ENCODE peak calls at places on chromosomes 3 and 15, in four cellular contexts. One of them, this sample, is unnamed.

GRCh38 chr3:172542089-172542488 is 18.9 kb upstream of the TNFSF10 start:
- DNase-seq in prostate gland: no peak
- DNase-seq in breast epithelium: no peak
- DNase-seq in GM12892: no peak
- DNase-seq in this sample: no peak

GRCh38 chr3:10185804-10186762 is 21.4 kb downstream of the IRAK2 start:
- DNase-seq in GM12892: no peak
- DNase-seq in breast epithelium: no peak
- DNase-seq in prostate gland: no peak
- DNase-seq in this sample: no peak

GRCh38 chr3:110903771-110904532 is 167.7 kb upstream of the NECTIN3 start:
- DNase-seq in GM12892: no peak
- DNase-seq in breast epithelium: no peak
- DNase-seq in prostate gland: no peak
- DNase-seq in this sample: no peak

GRCh38 chr15:77818484-77819270 is 186.0 kb upstream of the LINGO1 start:
- DNase-seq in prostate gland: no peak
- DNase-seq in GM12892: no peak
- DNase-seq in breast epithelium: no peak
- DNase-seq in this sample: no peak

GRCh38 chr15:65213241-65213640 is 2.0 kb upstream of the CILP start:
- DNase-seq in GM12892: no peak
- DNase-seq in prostate gland: no peak
- DNase-seq in breast epithelium: no peak
- DNase-seq in this sample: no peak

GRCh38 chr15:36407647-36408046 is 171.8 kb upstream of the CDIN1 start:
- DNase-seq in GM12892: no peak
- DNase-seq in breast epithelium: no peak
- DNase-seq in prostate gland: no peak
- DNase-seq in this sample: no peak

GRCh38 chr3:186949281-186949982 is 19.1 kb downstream of the ST6GAL1 start:
- DNase-seq in breast epithelium: no peak
- DNase-seq in GM12892: no peak
- DNase-seq in prostate gland: no peak
- DNase-seq in this sample: no peak

GRCh38 chr15:90412356-90413194 is 24.5 kb downstream of the IQGAP1 start:
- DNase-seq in breast epithelium: peak
- DNase-seq in prostate gland: peak
- DNase-seq in GM12892: no peak
- DNase-seq in this sample: no peak

GRCh38 chr3:89467886-89468479 is 360.6 kb downstream of the EPHA3 start:
- DNase-seq in GM12892: no peak
- DNase-seq in breast epithelium: no peak
- DNase-seq in prostate gland: no peak
- DNase-seq in this sample: no peak

GRCh38 chr15:39887211-39887610 is 32.9 kb downstream of the GPR176 start:
- DNase-seq in prostate gland: no peak
- DNase-seq in GM12892: no peak
- DNase-seq in breast epithelium: no peak
- DNase-seq in this sample: no peak

GRCh38 chr15:75348563-75349350 is 1.9 kb downstream of the NEIL1 start:
- DNase-seq in GM12892: no peak
- DNase-seq in breast epithelium: no peak
- DNase-seq in prostate gland: no peak
- DNase-seq in this sample: peak

GRCh38 chr15:39582286-39582976 is 1.6 kb downstream of the THBS1 start:
- DNase-seq in breast epithelium: no peak
- DNase-seq in GM12892: no peak
- DNase-seq in prostate gland: no peak
- DNase-seq in this sample: no peak

GRCh38 chr3:100710355-100711198 is 1.3 kb downstream of the TFG start:
- DNase-seq in breast epithelium: no peak
- DNase-seq in prostate gland: no peak
- DNase-seq in GM12892: peak
- DNase-seq in this sample: no peak

GRCh38 chr3:53005854-53006513 is 39.9 kb downstream of the SFMBT1 start:
- DNase-seq in GM12892: no peak
- DNase-seq in breast epithelium: no peak
- DNase-seq in prostate gland: no peak
- DNase-seq in this sample: no peak

GRCh38 chr15:27486676-27487290 is 515.8 kb downstream of the GABRG3 start:
- DNase-seq in breast epithelium: no peak
- DNase-seq in GM12892: no peak
- DNase-seq in prostate gland: no peak
- DNase-seq in this sample: no peak

GRCh38 chr3:38541800-38542199 is 45.7 kb downstream of the EXOG start:
- DNase-seq in prostate gland: no peak
- DNase-seq in breast epithelium: no peak
- DNase-seq in GM12892: no peak
- DNase-seq in this sample: no peak

GRCh38 chr3:4825572-4826236 is 153.5 kb upstream of the BHLHE40 start:
- DNase-seq in GM12892: no peak
- DNase-seq in prostate gland: no peak
- DNase-seq in breast epithelium: no peak
- DNase-seq in this sample: no peak

GRCh38 chr3:62873672-62874397 is 1.4 kb downstream of the CADPS start:
- DNase-seq in breast epithelium: no peak
- DNase-seq in prostate gland: peak
- DNase-seq in GM12892: peak
- DNase-seq in this sample: peak

GRCh38 chr3:7565574-7565973 is 704.7 kb downstream of the GRM7 start:
- DNase-seq in GM12892: no peak
- DNase-seq in breast epithelium: no peak
- DNase-seq in prostate gland: no peak
- DNase-seq in this sample: no peak

GRCh38 chr15:71538181-71538580 is 272.2 kb upstream of the NR2E3 start:
- DNase-seq in breast epithelium: no peak
- DNase-seq in prostate gland: no peak
- DNase-seq in GM12892: no peak
- DNase-seq in this sample: no peak

GRCh38 chr3:72154391-72155300 is 369.7 kb upstream of the PROK2 start:
- DNase-seq in breast epithelium: no peak
- DNase-seq in prostate gland: no peak
- DNase-seq in GM12892: no peak
- DNase-seq in this sample: no peak

GRCh38 chr3:10017636-10018292 is 8.5 kb upstream of the FANCD2 start:
- DNase-seq in prostate gland: no peak
- DNase-seq in breast epithelium: no peak
- DNase-seq in GM12892: no peak
- DNase-seq in this sample: no peak

GRCh38 chr3:194871143-194871863 is 185.6 kb downstream of the FAM43A start:
- DNase-seq in breast epithelium: peak
- DNase-seq in GM12892: peak
- DNase-seq in prostate gland: peak
- DNase-seq in this sample: peak

GRCh38 chr3:160756907-160757623 is 1.0 kb downstream of the PPM1L start:
- DNase-seq in GM12892: no peak
- DNase-seq in breast epithelium: no peak
- DNase-seq in prostate gland: no peak
- DNase-seq in this sample: peak

GRCh38 chr3:138539352-138539751 is 54.7 kb downstream of the CEP70 start:
- DNase-seq in breast epithelium: no peak
- DNase-seq in prostate gland: no peak
- DNase-seq in GM12892: no peak
- DNase-seq in this sample: no peak
- TF ChIP-seq POLR2A in breast epithelium: no peak
- TF ChIP-seq POLR2A in prostate gland: no peak
- TF ChIP-seq POLR2A in GM12892: no peak
- TF ChIP-seq POLR2A in this sample: no peak

DNA sequence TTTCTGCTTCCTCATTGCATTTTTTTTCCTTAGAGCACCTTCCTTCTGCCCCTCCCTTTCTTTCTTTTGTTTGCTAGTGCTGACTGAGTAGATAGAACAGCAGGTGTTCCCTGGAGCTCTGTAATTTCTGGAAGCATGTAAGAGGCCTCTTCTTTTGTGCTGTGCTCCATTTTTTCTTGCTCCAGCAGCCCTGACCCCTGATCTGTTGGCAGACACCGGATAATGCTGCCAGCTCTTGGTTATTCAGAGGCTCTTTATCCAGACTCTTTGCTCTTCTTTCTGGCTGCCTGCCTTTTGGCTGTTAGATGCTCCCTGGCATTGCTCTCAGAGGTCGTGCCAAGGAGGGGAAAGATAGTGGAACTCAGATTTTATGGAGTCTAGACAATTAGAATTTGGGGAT is 104.4 kb upstream of the RBMS3 start:
- DNase-seq in GM12892: no peak
- DNase-seq in prostate gland: no peak
- DNase-seq in breast epithelium: no peak
- DNase-seq in this sample: no peak
- TF ChIP-seq POLR2AphosphoS5 in GM12892: no peak
- TF ChIP-seq POLR2AphosphoS5 in prostate gland: no peak
- TF ChIP-seq POLR2AphosphoS5 in breast epithelium: no peak
- TF ChIP-seq POLR2AphosphoS5 in this sample: no peak

DNA sequence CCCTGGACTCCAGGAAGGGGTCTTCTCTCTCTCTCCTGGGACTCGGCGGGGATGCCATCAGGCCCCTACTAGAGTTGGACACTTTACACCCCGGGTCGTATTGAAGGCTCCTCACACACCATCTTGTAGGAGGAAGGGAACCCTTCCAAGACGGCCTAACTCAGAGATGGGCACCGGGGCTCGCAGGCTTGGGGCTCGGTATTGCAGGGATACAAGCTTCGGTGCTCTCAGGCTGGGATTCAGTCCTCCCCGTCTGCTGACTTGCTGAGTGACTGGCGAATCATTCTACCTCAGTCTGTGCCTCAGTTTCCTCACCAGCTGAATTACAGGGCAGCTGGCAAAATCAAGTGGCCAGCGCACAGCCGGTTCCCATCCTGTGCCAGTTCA is 419 bp upstream of the CALML4 start:
- DNase-seq in breast epithelium: no peak
- DNase-seq in prostate gland: no peak
- DNase-seq in GM12892: no peak
- DNase-seq in this sample: no peak
- TF ChIP-seq POLR2A in breast epithelium: no peak
- TF ChIP-seq POLR2A in prostate gland: no peak
- TF ChIP-seq POLR2A in GM12892: no peak
- TF ChIP-seq POLR2A in this sample: no peak

GRCh38 chr15:60407406-60407805 is 9.6 kb upstream of the ANXA2 start:
- DNase-seq in breast epithelium: no peak
- DNase-seq in GM12892: no peak
- DNase-seq in prostate gland: no peak
- DNase-seq in this sample: no peak
- TF ChIP-seq POLR2AphosphoS5 in breast epithelium: no peak
- TF ChIP-seq POLR2AphosphoS5 in GM12892: no peak
- TF ChIP-seq POLR2AphosphoS5 in prostate gland: no peak
- TF ChIP-seq POLR2AphosphoS5 in this sample: no peak

DNA sequence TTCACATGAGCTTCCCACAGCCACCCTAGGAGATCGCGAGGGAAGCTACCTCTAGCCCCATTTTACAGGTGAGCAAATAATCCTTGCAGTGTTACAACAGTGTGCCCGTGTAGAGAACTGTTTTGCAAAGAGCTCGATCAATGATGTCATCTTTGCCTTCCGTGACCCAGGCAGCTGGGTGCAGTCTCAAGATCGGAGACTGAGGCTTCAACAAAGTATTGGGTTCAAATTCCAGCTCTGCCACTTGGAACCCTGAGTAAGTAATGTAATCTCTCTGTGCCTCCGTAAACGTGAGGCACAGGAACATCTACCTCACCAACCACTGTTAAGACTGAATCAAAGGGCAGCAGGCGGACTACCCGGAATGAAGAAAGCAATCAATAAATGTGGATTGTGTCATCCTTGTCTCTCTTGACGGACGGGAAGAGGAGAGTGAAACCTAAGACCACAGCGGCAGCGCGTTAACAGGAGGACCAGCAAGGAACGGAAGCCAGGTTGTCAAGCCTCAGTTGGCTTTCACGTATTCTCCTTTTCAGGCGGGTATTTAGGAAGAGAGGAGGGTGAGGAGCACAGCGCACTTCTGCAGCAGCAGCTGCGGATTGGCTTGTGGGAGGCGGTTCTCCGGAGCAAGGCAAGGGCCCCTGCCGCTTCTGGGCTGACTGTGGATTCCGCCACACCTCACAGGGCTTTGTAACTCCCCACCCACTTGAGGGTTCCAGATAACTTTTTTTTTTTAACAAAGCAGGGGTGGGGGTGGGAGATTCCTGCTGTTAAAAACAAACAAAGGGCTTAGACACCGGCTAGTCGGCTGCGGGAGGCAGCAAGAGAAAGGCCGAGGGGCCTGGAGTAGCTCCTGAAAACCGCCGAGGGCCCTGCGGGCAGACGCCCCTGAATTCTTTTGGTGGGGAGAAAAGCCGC is 1.5 kb upstream of the SMAD3 start:
- DNase-seq in GM12892: no peak
- DNase-seq in breast epithelium: no peak
- DNase-seq in prostate gland: no peak
- DNase-seq in this sample: no peak
- TF ChIP-seq POLR2A in GM12892: no peak
- TF ChIP-seq POLR2A in breast epithelium: no peak
- TF ChIP-seq POLR2A in prostate gland: no peak
- TF ChIP-seq POLR2A in this sample: no peak

GRCh38 chr15:70206668-70207067 is 109.0 kb upstream of the TLE3 start:
- DNase-seq in breast epithelium: no peak
- DNase-seq in GM12892: no peak
- DNase-seq in prostate gland: no peak
- DNase-seq in this sample: peak
- TF ChIP-seq POLR2AphosphoS5 in breast epithelium: no peak
- TF ChIP-seq POLR2AphosphoS5 in GM12892: no peak
- TF ChIP-seq POLR2AphosphoS5 in prostate gland: no peak
- TF ChIP-seq POLR2AphosphoS5 in this sample: no peak

GRCh38 chr3:44649709-44650108 is 1.2 kb downstream of the ZNF35 start:
- DNase-seq in prostate gland: no peak
- DNase-seq in breast epithelium: no peak
- DNase-seq in GM12892: no peak
- DNase-seq in this sample: no peak

GRCh38 chr3:44643024-44643423 is 5.5 kb upstream of the ZNF35 start:
- DNase-seq in GM12892: no peak
- DNase-seq in breast epithelium: no peak
- DNase-seq in prostate gland: no peak
- DNase-seq in this sample: no peak

GRCh38 chr3:44647771-44648170 is 761 bp upstream of the ZNF35 start:
- DNase-seq in GM12892: no peak
- DNase-seq in breast epithelium: no peak
- DNase-seq in prostate gland: no peak
- DNase-seq in this sample: no peak

GRCh38 chr3:44648564-44649229 is at the start of gene ZNF35:
- DNase-seq in breast epithelium: peak
- DNase-seq in prostate gland: peak
- DNase-seq in GM12892: peak
- DNase-seq in this sample: peak
- TF ChIP-seq POLR2A in breast epithelium: no peak
- TF ChIP-seq POLR2A in prostate gland: no peak
- TF ChIP-seq POLR2A in GM12892: peak
- TF ChIP-seq POLR2A in this sample: no peak

DNA sequence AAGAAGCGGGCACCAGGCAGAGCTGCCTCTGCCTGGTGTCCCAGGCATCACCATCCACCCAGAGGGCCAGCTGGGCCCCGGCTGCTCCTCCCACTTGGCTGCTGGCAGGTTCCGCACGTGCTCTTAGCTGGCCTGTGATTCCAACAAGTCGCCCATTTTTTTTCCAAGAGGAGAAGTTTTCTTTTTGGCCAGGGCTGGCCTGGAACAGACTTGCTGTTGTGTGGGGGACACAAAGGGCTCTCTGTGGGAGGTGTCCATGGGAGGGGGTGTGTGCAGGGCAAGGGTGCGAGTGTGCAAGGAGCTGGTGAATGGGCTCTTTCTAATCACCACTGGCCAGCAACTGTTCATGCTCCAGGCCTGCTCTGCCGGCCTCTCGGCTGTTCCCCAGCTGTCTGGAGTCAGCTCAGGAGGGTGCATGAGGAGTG is 7.3 kb downstream of the AMOTL2 start:
- DNase-seq in GM12892: no peak
- DNase-seq in prostate gland: no peak
- DNase-seq in breast epithelium: no peak
- DNase-seq in this sample: peak
- TF ChIP-seq POLR2AphosphoS5 in GM12892: no peak
- TF ChIP-seq POLR2AphosphoS5 in prostate gland: no peak
- TF ChIP-seq POLR2AphosphoS5 in breast epithelium: no peak
- TF ChIP-seq POLR2AphosphoS5 in this sample: no peak